ENCODE peak calls at places on chromosomes 7 and 10, in five cellular contexts. One of them, this sample, is unnamed.

GRCh38 chr10:62380002-62380401 is 5.8 kb downstream of the ZNF365 start:
- DNase-seq in A549: peak; percentile 76
- DNase-seq in ovary: no peak
- DNase-seq in suprapubic skin: no peak
- DNase-seq in uterus: no peak
- DNase-seq in this sample: no peak

GRCh38 chr7:40763319-40764287 is 628.8 kb downstream of the SUGCT start:
- DNase-seq in A549: no peak
- DNase-seq in ovary: no peak
- DNase-seq in suprapubic skin: no peak
- DNase-seq in uterus: no peak
- DNase-seq in this sample: no peak

GRCh38 chr10:44587488-44588140 is 202.7 kb upstream of the CXCL12 start:
- DNase-seq in A549: no peak
- DNase-seq in ovary: no peak
- DNase-seq in suprapubic skin: no peak
- DNase-seq in uterus: no peak
- DNase-seq in this sample: no peak

GRCh38 chr7:154699421-154699820 is 303.5 kb downstream of the PAXIP1 start:
- DNase-seq in A549: no peak
- DNase-seq in ovary: no peak
- DNase-seq in suprapubic skin: no peak
- DNase-seq in uterus: no peak
- DNase-seq in this sample: no peak

GRCh38 chr10:132554991-132555647 is 17.5 kb downstream of the INPP5A start:
- DNase-seq in A549: no peak
- DNase-seq in ovary: peak; percentile 13
- DNase-seq in suprapubic skin: peak; percentile 65
- DNase-seq in uterus: peak; percentile 36
- DNase-seq in this sample: no peak

GRCh38 chr7:5549096-5549896 is 125.7 kb upstream of the TNRC18 start:
- DNase-seq in A549: peak; percentile 91
- DNase-seq in ovary: no peak
- DNase-seq in suprapubic skin: peak; percentile 83
- DNase-seq in uterus: peak; percentile 42
- DNase-seq in this sample: peak; percentile 67

GRCh38 chr7:42091461-42092229 is 145.4 kb downstream of the GLI3 start:
- DNase-seq in A549: no peak
- DNase-seq in ovary: no peak
- DNase-seq in suprapubic skin: no peak
- DNase-seq in uterus: no peak
- DNase-seq in this sample: no peak

GRCh38 chr10:100970914-100971811 is 1.9 kb downstream of the SEMA4G start:
- DNase-seq in A549: peak; percentile 48
- DNase-seq in ovary: no peak
- DNase-seq in suprapubic skin: peak; percentile 24
- DNase-seq in uterus: no peak
- DNase-seq in this sample: no peak

GRCh38 chr10:125479059-125479458 is 203.9 kb downstream of the TEX36 start:
- DNase-seq in A549: no peak
- DNase-seq in ovary: no peak
- DNase-seq in suprapubic skin: no peak
- DNase-seq in uterus: no peak
- DNase-seq in this sample: no peak

GRCh38 chr10:13001887-13002212 is 337 bp upstream of the CCDC3 start:
- DNase-seq in A549: no peak
- DNase-seq in ovary: no peak
- DNase-seq in suprapubic skin: no peak
- DNase-seq in uterus: no peak
- DNase-seq in this sample: no peak

GRCh38 chr10:120634629-120635028 is 177.6 kb downstream of the PLPP4 start:
- DNase-seq in A549: peak; percentile 17
- DNase-seq in ovary: no peak
- DNase-seq in suprapubic skin: no peak
- DNase-seq in uterus: no peak
- DNase-seq in this sample: no peak

GRCh38 chr10:77230194-77230593 is 407.4 kb downstream of the KCNMA1 start:
- DNase-seq in A549: peak; percentile 18
- DNase-seq in ovary: no peak
- DNase-seq in suprapubic skin: no peak
- DNase-seq in uterus: no peak
- DNase-seq in this sample: no peak

GRCh38 chr7:47638679-47639306 is 56.9 kb upstream of the TNS3 start:
- DNase-seq in A549: peak; percentile 72
- DNase-seq in ovary: peak; percentile 56
- DNase-seq in suprapubic skin: no peak
- DNase-seq in uterus: peak; percentile 81
- DNase-seq in this sample: no peak

GRCh38 chr7:23373151-23374004 is 74.2 kb downstream of the MALSU1 start:
- DNase-seq in A549: no peak
- DNase-seq in ovary: no peak
- DNase-seq in suprapubic skin: no peak
- DNase-seq in uterus: no peak
- DNase-seq in this sample: no peak

GRCh38 chr7:97064972-97065587 is 40.4 kb upstream of the DLX5 start:
- DNase-seq in A549: peak; percentile 59
- DNase-seq in ovary: no peak
- DNase-seq in suprapubic skin: no peak
- DNase-seq in uterus: no peak
- DNase-seq in this sample: no peak

GRCh38 chr7:79182283-79182682 is 271.2 kb downstream of the MAGI2 start:
- DNase-seq in A549: no peak
- DNase-seq in ovary: no peak
- DNase-seq in suprapubic skin: no peak
- DNase-seq in uterus: no peak
- DNase-seq in this sample: no peak

GRCh38 chr10:95741807-95742528 is 14.0 kb upstream of the ENTPD1 start:
- DNase-seq in A549: no peak
- DNase-seq in ovary: no peak
- DNase-seq in suprapubic skin: no peak
- DNase-seq in uterus: peak; percentile 54
- DNase-seq in this sample: no peak

GRCh38 chr7:89772276-89772675 is 382.0 kb upstream of the STEAP1 start:
- DNase-seq in A549: no peak
- DNase-seq in ovary: no peak
- DNase-seq in suprapubic skin: no peak
- DNase-seq in uterus: no peak
- DNase-seq in this sample: no peak

GRCh38 chr7:92343719-92344118 is 97.9 kb downstream of the ANKIB1 start:
- DNase-seq in A549: no peak
- DNase-seq in ovary: no peak
- DNase-seq in suprapubic skin: no peak
- DNase-seq in uterus: no peak
- DNase-seq in this sample: no peak

GRCh38 chr7:13687500-13687899 is 302.0 kb downstream of the ETV1 start:
- DNase-seq in A549: no peak
- DNase-seq in ovary: no peak
- DNase-seq in suprapubic skin: no peak
- DNase-seq in uterus: no peak
- DNase-seq in this sample: no peak

GRCh38 chr7:157151626-157152339 is 13.1 kb downstream of the UBE3C start:
- DNase-seq in A549: no peak
- DNase-seq in ovary: no peak
- DNase-seq in suprapubic skin: no peak
- DNase-seq in uterus: no peak
- DNase-seq in this sample: no peak

GRCh38 chr7:143898810-143899209 is 3.2 kb downstream of the TCAF1 start:
- DNase-seq in A549: no peak
- DNase-seq in ovary: no peak
- DNase-seq in suprapubic skin: no peak
- DNase-seq in uterus: no peak
- DNase-seq in this sample: no peak

GRCh38 chr10:46223064-46223480 is 63.7 kb upstream of the ANTXRL start:
- DNase-seq in A549: peak; percentile 38
- DNase-seq in ovary: no peak
- DNase-seq in suprapubic skin: peak; percentile 55
- DNase-seq in uterus: no peak
- DNase-seq in this sample: no peak

GRCh38 chr7:148940702-148941597 is 56.9 kb upstream of the EZH2 start:
- DNase-seq in A549: peak; percentile 88
- DNase-seq in ovary: peak; percentile 82
- DNase-seq in suprapubic skin: peak; percentile 87
- DNase-seq in uterus: peak; percentile 79
- DNase-seq in this sample: peak; percentile 81
- TF ChIP-seq POLR2A in A549: peak; percentile 47
- TF ChIP-seq POLR2A in ovary: peak; percentile 50
- TF ChIP-seq POLR2A in suprapubic skin: no peak
- TF ChIP-seq POLR2A in uterus: peak; percentile 19
- TF ChIP-seq POLR2A in this sample: peak; percentile 76

DNA sequence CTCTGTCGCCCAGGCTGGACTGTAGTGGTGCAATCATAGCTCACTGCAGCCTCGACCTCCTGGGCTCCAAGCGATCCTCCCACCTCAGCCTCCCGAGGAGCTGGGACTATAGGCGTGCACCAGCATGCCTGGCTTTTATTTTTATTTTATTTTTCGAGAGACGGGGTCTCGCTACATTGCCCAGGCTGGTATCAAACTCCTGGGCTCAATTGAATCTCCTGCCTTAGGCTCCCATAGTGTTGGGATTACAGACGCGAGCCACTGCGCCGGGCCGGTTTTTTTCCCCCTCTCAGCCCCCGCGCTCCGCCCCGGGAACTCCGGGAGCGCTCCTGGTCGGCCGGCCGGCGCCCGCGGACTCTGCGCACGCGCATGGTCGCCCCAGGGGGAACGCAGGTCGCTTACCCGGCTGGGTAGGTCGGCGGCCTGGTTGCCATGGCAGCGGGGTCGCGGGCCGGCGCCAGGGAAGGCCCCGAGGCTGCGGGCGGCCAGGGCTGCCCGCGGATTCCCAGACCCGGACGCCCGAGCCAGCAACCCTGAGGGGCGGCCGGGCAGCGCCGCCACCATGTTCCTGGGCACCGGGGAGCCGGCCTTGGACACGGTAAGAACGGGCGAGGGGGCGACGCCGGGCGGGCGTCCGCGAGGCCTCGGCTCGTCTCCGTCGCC is at the start of gene IQCE:
- DNase-seq in A549: peak; percentile 90
- DNase-seq in ovary: peak; percentile 96
- DNase-seq in suprapubic skin: peak; percentile 95
- DNase-seq in uterus: peak; percentile 91
- DNase-seq in this sample: peak; percentile 87
- TF ChIP-seq POLR2A in A549: peak; percentile 25
- TF ChIP-seq POLR2A in ovary: no peak
- TF ChIP-seq POLR2A in suprapubic skin: no peak
- TF ChIP-seq POLR2A in uterus: peak; percentile 37
- TF ChIP-seq POLR2A in this sample: no peak

GRCh38 chr10:5737352-5737751 is 52.7 kb downstream of the TASOR2 start:
- DNase-seq in A549: no peak
- DNase-seq in ovary: no peak
- DNase-seq in suprapubic skin: no peak
- DNase-seq in uterus: no peak
- DNase-seq in this sample: no peak

GRCh38 chr10:5743736-5744135 is 59.1 kb downstream of the TASOR2 start:
- DNase-seq in A549: no peak
- DNase-seq in ovary: no peak
- DNase-seq in suprapubic skin: no peak
- DNase-seq in uterus: no peak
- DNase-seq in this sample: no peak

GRCh38 chr10:5744849-5745248 is 60.2 kb downstream of the TASOR2 start:
- DNase-seq in A549: no peak
- DNase-seq in ovary: no peak
- DNase-seq in suprapubic skin: no peak
- DNase-seq in uterus: no peak
- DNase-seq in this sample: no peak

GRCh38 chr10:5738427-5738826 is 53.8 kb downstream of the TASOR2 start:
- DNase-seq in A549: no peak
- DNase-seq in ovary: no peak
- DNase-seq in suprapubic skin: no peak
- DNase-seq in uterus: no peak
- DNase-seq in this sample: no peak

DNA sequence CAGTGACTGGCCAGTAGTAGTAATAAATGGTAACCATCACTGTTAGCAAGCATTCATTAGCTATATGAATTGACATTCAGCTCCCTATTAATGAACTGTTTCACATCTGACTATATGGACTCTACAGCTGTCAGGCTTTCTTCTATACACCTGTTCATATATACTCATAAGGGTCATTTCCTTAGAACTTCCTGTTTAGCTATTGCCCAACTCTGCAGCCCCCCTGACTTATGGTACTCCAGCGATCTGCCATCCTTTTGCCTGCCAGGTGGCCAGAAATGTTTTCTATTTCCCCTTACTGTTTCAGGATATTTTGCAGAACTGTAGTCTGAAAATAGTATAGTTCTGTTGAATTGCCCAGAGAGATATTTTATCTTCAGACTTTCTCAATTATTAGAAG is 56.6 kb downstream of the TASOR2 start:
- DNase-seq in A549: no peak
- DNase-seq in ovary: no peak
- DNase-seq in suprapubic skin: no peak
- DNase-seq in uterus: no peak
- DNase-seq in this sample: no peak
- TF ChIP-seq POLR2A in A549: no peak
- TF ChIP-seq POLR2A in ovary: no peak
- TF ChIP-seq POLR2A in suprapubic skin: no peak
- TF ChIP-seq POLR2A in uterus: no peak
- TF ChIP-seq POLR2A in this sample: no peak

DNA sequence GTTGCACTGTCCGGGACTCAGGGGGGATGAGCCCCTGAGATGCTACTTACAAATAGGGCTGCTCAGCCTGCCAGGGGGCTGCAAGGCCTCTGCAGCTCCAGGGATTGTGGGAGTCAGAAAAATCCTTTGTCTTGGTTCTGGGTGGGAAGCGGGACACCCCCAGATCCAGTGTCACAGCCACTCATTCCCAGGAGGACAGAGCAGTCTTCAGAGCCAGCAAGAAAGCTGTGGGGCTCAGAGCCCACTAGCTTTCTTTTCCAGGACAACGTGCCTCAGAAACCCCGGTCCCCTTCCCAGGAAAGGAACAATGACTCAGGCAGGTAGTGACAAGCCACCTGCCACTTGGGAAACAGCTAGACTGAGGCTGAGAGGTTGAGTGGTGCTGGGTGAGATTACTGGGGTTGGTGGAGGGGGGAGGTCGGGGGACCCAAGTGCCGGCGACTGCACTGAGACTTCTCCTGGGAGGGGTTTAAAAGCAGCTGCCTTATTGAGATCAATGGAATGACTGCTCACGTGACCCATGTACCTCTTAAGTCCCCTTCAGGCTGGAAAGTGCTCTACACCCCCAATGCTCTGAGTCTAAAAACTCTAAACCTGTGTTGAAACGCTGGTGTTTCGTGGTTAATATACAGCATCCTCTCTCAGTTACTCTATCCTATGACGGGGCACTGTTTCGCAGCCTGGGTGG is 123.6 kb downstream of the UBE2H start:
- DNase-seq in A549: no peak
- DNase-seq in ovary: no peak
- DNase-seq in suprapubic skin: no peak
- DNase-seq in uterus: no peak
- DNase-seq in this sample: no peak
- TF ChIP-seq POLR2A in A549: no peak
- TF ChIP-seq POLR2A in ovary: no peak
- TF ChIP-seq POLR2A in suprapubic skin: no peak
- TF ChIP-seq POLR2A in uterus: no peak
- TF ChIP-seq POLR2A in this sample: no peak

This sample was measured in gastrocnemius medialis.